ENCODE peak calls at places on chromosome 6, in four cellular contexts. Y is non-pigmented ciliary epithelial cell, Q is mesenchymal stem cell, O is nephron progenitor cell. K is an unnamed sample.

GRCh38 chr6:15936503-15936902 is 192.4 kb upstream of the MYLIP start:
- DNase-seq in Y (no peak), O (no peak), Q (no peak), K (no peak)

GRCh38 chr6:125918681-125919566 is 37.6 kb upstream of the HINT3 start:
- DNase-seq in Y (peak), O (no peak), Q (peak), K (peak)

GRCh38 chr6:68229566-68229965 is 405.5 kb upstream of the ADGRB3 start:
- DNase-seq in Y (no peak), O (no peak), Q (no peak), K (no peak)

GRCh38 chr6:121309768-121310473 is 24.4 kb downstream of the TBC1D32 start:
- DNase-seq in Q (peak), Y (peak), O (no peak), K (no peak)

GRCh38 chr6:2630362-2630761 is 120.4 kb downstream of the MYLK4 start:
- DNase-seq in Q (peak), O (no peak), Y (peak), K (peak)

GRCh38 chr6:157092736-157093135 is 230.6 kb downstream of the TMEM242 start:
- DNase-seq in Q (no peak), Y (no peak), O (no peak), K (peak)

GRCh38 chr6:78910611-78911134 is 43.3 kb downstream of the IRAK1BP1 start:
- DNase-seq in Q (peak), O (peak), Y (no peak), K (peak)

GRCh38 chr6:138979365-138979764 is 8.7 kb downstream of the REPS1 start:
- DNase-seq in O (no peak), Y (no peak), Q (no peak), K (no peak)

GRCh38 chr6:43871284-43871683 is 101.3 kb downstream of the VEGFA start:
- DNase-seq in O (no peak), Q (no peak), Y (no peak), K (no peak)

GRCh38 chr6:16320533-16321340 is 82.3 kb downstream of the GMPR start:
- DNase-seq in Q (peak), O (no peak), Y (no peak), K (no peak)

GRCh38 chr6:133051264-133051663 is 189.9 kb upstream of the EYA4 start:
- DNase-seq in O (no peak), Q (no peak), Y (no peak), K (no peak)

GRCh38 chr6:22041797-22042489 is 254.9 kb downstream of the PRL start:
- DNase-seq in O (no peak), Q (no peak), Y (no peak), K (no peak)